ENCODE peak calls at places on chromosomes 4 and X, in six cellular contexts. A, G, U, V, C and R are unnamed samples.

GRCh38 chrX:13074297-13075262 is 30.2 kb upstream of the FAM9C start:
- DNase-seq in G (no peak), C (no peak), A (no peak), V (no peak), U (no peak), R (no peak)

GRCh38 chrX:52852110-52852872 is 15.6 kb downstream of the XAGE3 start:
- DNase-seq in G (peak; percentile 8), U (no peak), A (no peak), C (no peak), V (no peak), R (no peak)

GRCh38 chr4:176875026-176875425 is 82.3 kb upstream of the VEGFC start:
- DNase-seq in C (no peak), A (no peak), V (no peak), G (no peak), U (no peak), R (no peak)

GRCh38 chr4:2406406-2406805 is 12.0 kb downstream of the ZFYVE28 start:
- DNase-seq in G (no peak), C (no peak), A (no peak), U (no peak), V (no peak), R (no peak)

GRCh38 chr4:73589261-73589847 is 30.9 kb downstream of the RASSF6 start:
- DNase-seq in A (no peak), V (peak; percentile 86), U (no peak), G (peak; percentile 93), C (no peak), R (no peak)

GRCh38 chrX:78455901-78456300 is 128.5 kb upstream of the CYSLTR1 start:
- DNase-seq in A (no peak), V (no peak), U (no peak), G (no peak), C (no peak), R (no peak)

GRCh38 chr4:11223261-11223660 is 205.4 kb downstream of the HS3ST1 start:
- DNase-seq in V (no peak), A (no peak), C (no peak), U (no peak), G (no peak), R (no peak)

GRCh38 chr4:187608001-187608421 is 387.6 kb upstream of the ZFP42 start:
- DNase-seq in V (peak; percentile 44), G (peak; percentile 77), C (no peak), A (no peak), U (no peak), R (no peak)

GRCh38 chr4:102263024-102263787 is 82.1 kb downstream of the SLC39A8 start:
- DNase-seq in G (peak; percentile 45), A (peak; percentile 51), C (peak; percentile 31), V (peak; percentile 41), U (no peak), R (peak; percentile 71)

GRCh38 chr4:15162465-15163283 is 160.4 kb downstream of the CPEB2 start:
- DNase-seq in U (no peak), G (peak; percentile 76), C (no peak), A (no peak), V (peak; percentile 68), R (peak; percentile 52)

GRCh38 chr4:158810487-158811215 is 41.8 kb downstream of the FNIP2 start:
- DNase-seq in C (no peak), A (peak; percentile 8), V (peak; percentile 94), G (peak; percentile 89), U (peak; percentile 80), R (no peak)

GRCh38 chr4:3471098-3471760 is 8.1 kb downstream of the DOK7 start:
- DNase-seq in G (no peak), U (no peak), V (no peak), A (no peak), C (no peak), R (no peak)

GRCh38 chr4:55733874-55734437 is 85.6 kb upstream of the EXOC1L start:
- DNase-seq in U (peak; percentile 46), C (peak; percentile 13), A (peak; percentile 83), V (peak; percentile 50), G (peak; percentile 61), R (peak; percentile 45)

GRCh38 chr4:27318740-27319139 is 458.1 kb downstream of the STIM2 start:
- DNase-seq in U (no peak), V (peak; percentile 3), G (peak; percentile 12), A (peak; percentile 35), C (peak; percentile 4), R (no peak)

GRCh38 chr4:95985791-95986190 is 145.9 kb downstream of the PDHA2 start:
- DNase-seq in V (no peak), G (no peak), A (no peak), U (no peak), C (no peak), R (no peak)

GRCh38 chr4:177596035-177596434 is 153.8 kb upstream of the AGA start:
- DNase-seq in G (peak; percentile 74), C (peak; percentile 62), V (peak; percentile 67), U (peak; percentile 26), A (peak; percentile 76), R (no peak)

GRCh38 chr4:62455871-62456270 is 1255.7 kb downstream of the ADGRL3 start:
- DNase-seq in C (no peak), V (no peak), G (no peak), A (no peak), U (no peak), R (no peak)

GRCh38 chrX:103378990-103379389 is 2.7 kb downstream of the BEX3 start:
- DNase-seq in V (no peak), U (no peak), G (no peak), A (no peak), C (no peak), R (no peak)

GRCh38 chr4:103996059-103996458 is 276.3 kb upstream of the TACR3 start:
- DNase-seq in U (no peak), C (no peak), G (peak; percentile 1), A (peak; percentile 56), V (peak; percentile 4), R (peak; percentile 52)

GRCh38 chrX:56790778-56791177 is 61.7 kb downstream of the NBDY start:
- DNase-seq in C (no peak), U (no peak), A (no peak), G (no peak), V (no peak), R (no peak)

GRCh38 chr4:94256833-94257232 is 49.2 kb downstream of the SMARCAD1 start:
- DNase-seq in V (no peak), G (peak; percentile 19), U (no peak), A (no peak), C (no peak), R (no peak)

GRCh38 chr4:10611673-10612072 is 72.9 kb downstream of the CLNK start:
- DNase-seq in U (no peak), V (peak; percentile 87), C (no peak), G (peak; percentile 81), A (peak; percentile 65), R (no peak)

DNA sequence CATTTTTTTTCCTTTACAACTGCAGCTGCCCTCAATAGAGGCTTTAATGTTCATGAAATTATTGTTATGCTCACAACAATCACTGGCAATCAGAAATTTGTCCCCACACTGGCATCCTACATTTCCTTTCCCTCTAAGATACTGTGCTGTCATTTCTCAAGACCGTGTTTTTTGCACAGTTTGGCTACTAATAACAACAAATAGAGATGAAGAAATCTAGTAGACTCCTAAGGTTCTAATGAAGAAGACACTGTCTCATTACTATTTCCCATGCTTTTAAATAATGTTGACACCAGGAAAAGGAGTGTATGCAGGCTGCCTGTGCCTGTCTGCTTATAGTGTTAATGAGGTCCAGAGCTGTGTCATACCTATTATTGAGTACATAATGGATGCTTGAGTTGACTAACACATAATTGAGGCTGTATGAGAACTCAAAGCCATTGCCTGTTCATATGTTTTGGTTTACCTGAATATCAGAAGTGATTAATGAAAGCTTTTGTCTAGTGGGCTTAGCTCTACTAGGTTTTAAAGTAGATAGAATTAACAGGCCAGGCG is 1.5 kb upstream of the EIF4E start:
- DNase-seq in G (no peak), A (no peak), U (no peak), C (no peak), V (no peak), R (no peak)
- H3K4me3 ChIP-seq in G (peak overlapping the region; percentile 49), A (peak overlapping the region; percentile 93), U (peak overlapping the region; percentile 84), C (peak overlapping the region; percentile 75), V (no peak overlapping the region), R (peak overlapping the region; percentile 98)

GRCh38 chr4:79241846-79242245 is 84.0 kb downstream of the NAA11 start:
- DNase-seq in V (peak; percentile 49), G (peak; percentile 39), U (peak; percentile 9), A (peak; percentile 2), C (no peak), R (peak; percentile 2)
- TF ChIP-seq CTCF in V (peak; percentile 23), G (no peak), U (no peak), A (no peak), C (no peak), R (peak; percentile 43)

GRCh38 chr4:69833251-69833650 is 26.7 kb downstream of the SULT1E1 start:
- DNase-seq in A (no peak), U (no peak), G (no peak), V (no peak), C (no peak), R (no peak)

GRCh38 chr4:69830529-69831269 is 29.2 kb downstream of the SULT1E1 start:
- DNase-seq in C (no peak), G (peak; percentile 21), V (peak; percentile 63), U (no peak), A (no peak), R (peak; percentile 94)

GRCh38 chr4:69832326-69833030 is 27.5 kb downstream of the SULT1E1 start:
- DNase-seq in U (no peak), V (no peak), C (no peak), G (no peak), A (no peak), R (no peak)

GRCh38 chr4:69831270-69831627 is 28.7 kb downstream of the SULT1E1 start:
- DNase-seq in A (no peak), U (no peak), C (no peak), V (no peak), G (no peak), R (no peak)

DNA sequence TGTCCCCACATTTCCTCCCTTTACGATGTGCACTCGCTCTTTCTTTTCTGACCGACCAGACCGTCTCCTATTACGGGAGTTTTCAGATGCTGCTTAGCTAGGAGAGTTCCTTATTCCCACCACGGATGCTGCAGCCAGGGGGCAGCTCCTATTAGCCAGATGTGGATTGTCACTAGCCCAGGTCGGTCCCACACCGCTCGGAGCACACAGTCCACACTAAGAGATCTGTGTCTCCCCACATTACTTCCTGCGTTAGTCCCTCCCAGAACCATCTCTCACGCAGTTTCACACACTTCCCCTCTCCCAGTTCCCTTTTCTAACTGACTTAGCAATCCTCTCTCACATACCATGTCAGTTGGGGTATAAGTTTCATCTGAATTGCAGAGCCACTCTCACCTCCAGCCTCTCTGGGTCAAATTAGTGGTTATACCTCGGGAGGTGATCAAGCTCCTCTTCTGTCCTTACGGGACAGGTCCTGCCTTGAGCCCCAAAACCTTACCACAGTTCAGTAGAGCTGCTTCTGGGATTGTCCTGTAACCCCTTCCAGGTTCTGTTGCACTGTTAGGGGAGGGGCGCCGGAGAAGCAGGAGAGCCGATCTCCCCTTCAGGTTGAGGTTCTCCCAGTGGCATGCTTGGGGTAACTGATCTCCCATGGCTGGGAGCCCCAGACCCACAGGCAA is 28.2 kb downstream of the SULT1E1 start:
- DNase-seq in C (no peak), U (peak; percentile 31), G (no peak), V (no peak), A (no peak), R (no peak)
- H3K4me3 ChIP-seq in C (no peak overlapping the region), U (no peak overlapping the region), G (no peak overlapping the region), V (no peak overlapping the region), A (no peak overlapping the region), R (no peak overlapping the region)

GRCh38 chr4:80324171-80324570 is 11.4 kb upstream of the CFAP299 start:
- DNase-seq in V (no peak), A (no peak), G (no peak), U (no peak), C (no peak), R (no peak)

GRCh38 chr4:80321776-80322175 is 13.8 kb upstream of the CFAP299 start:
- DNase-seq in G (no peak), A (no peak), C (no peak), U (no peak), V (no peak), R (no peak)

GRCh38 chr4:80321341-80321740 is 14.2 kb upstream of the CFAP299 start:
- DNase-seq in U (no peak), G (no peak), C (no peak), A (no peak), V (no peak), R (no peak)

GRCh38 chr4:80322716-80323115 is 12.8 kb upstream of the CFAP299 start:
- DNase-seq in A (no peak), C (no peak), U (no peak), G (peak; percentile 63), V (peak; percentile 58), R (no peak)
- TF ChIP-seq CTCF in A (no peak), C (no peak), U (no peak), G (peak; percentile 34), V (peak; percentile 41), R (peak; percentile 27)